ENCODE peak calls at places on chromosomes 7 and 10, in seven cellular contexts. X is K562, S is GM12891, H is GM12892, V is GM12878, Q is SK-N-SH, Z is HepG2. F is an unnamed sample.
A peak's percentile ranks its signal among the peaks of the same experiment; 100 is the strongest.

GRCh38 chr7:44986218-44987053 is 7.6 kb upstream of the MYO1G start:
- DNase-seq in Q (peak; percentile 98), X (peak; percentile 85), Z (no peak), S (peak; percentile 68), H (no peak), V (peak; percentile 84), F (peak; percentile 94)

GRCh38 chr10:13335881-13336280 is 12.2 kb downstream of the SEPHS1 start:
- DNase-seq in X (no peak), Q (no peak), H (no peak), S (no peak), V (no peak), Z (no peak), F (no peak)

GRCh38 chr10:72218329-72218728 is 2.3 kb upstream of the ASCC1 start:
- DNase-seq in S (no peak), V (no peak), H (no peak), Q (no peak), Z (no peak), X (no peak), F (no peak)

GRCh38 chr10:69718951-69719350 is 82.8 kb upstream of the COL13A1 start:
- DNase-seq in H (no peak), V (no peak), X (no peak), S (no peak), Q (no peak), Z (no peak), F (no peak)

GRCh38 chr7:43454936-43455518 is 127.9 kb upstream of the STK17A start:
- DNase-seq in H (no peak), Z (peak; percentile 29), V (peak; percentile 13), X (peak; percentile 28), Q (peak; percentile 70), S (no peak), F (no peak)

GRCh38 chr7:33933611-33934281 is 28.4 kb downstream of the BMPER start:
- DNase-seq in X (no peak), Q (peak; percentile 31), Z (no peak), S (no peak), V (no peak), H (no peak), F (no peak)

GRCh38 chr10:74822583-74823089 is 3.8 kb upstream of the KAT6B start:
- DNase-seq in X (no peak), S (no peak), Z (no peak), Q (no peak), H (no peak), V (no peak), F (no peak)

GRCh38 chr10:34080485-34081346 is 734.4 kb downstream of the PARD3 start:
- DNase-seq in X (no peak), Q (no peak), H (no peak), S (no peak), V (no peak), Z (no peak), F (no peak)

GRCh38 chr7:73737491-73738219 is 947 bp downstream of the ABHD11 start:
- DNase-seq in H (no peak), V (no peak), Z (no peak), Q (no peak), X (no peak), S (no peak), F (no peak)

GRCh38 chr7:79610301-79610700 is 156.8 kb upstream of the MAGI2 start:
- DNase-seq in X (no peak), V (no peak), S (no peak), Z (no peak), H (no peak), Q (peak; percentile 8), F (no peak)
- TF ChIP-seq TAF1 in X (no peak), V (no peak), S (no peak), Z (no peak), H (no peak), Q (no peak), F (no peak)

GRCh38 chr7:105849122-105849855 is 27.1 kb downstream of the ATXN7L1 start:
- DNase-seq in Z (peak; percentile 70), Q (no peak), X (no peak), H (no peak), V (peak; percentile 9), S (no peak), F (peak; percentile 80)
- TF ChIP-seq TAF1 in Z (no peak), Q (no peak), X (no peak), H (no peak), V (no peak), S (no peak), F (no peak)

GRCh38 chr10:84606428-84606827 is 278.0 kb downstream of the CCSER2 start:
- DNase-seq in S (no peak), X (no peak), V (no peak), Q (no peak), Z (no peak), H (no peak), F (no peak)

GRCh38 chr10:84600947-84601346 is 272.6 kb downstream of the CCSER2 start:
- DNase-seq in X (no peak), S (no peak), V (no peak), H (no peak), Z (no peak), Q (no peak), F (no peak)

GRCh38 chr10:84605802-84606201 is 277.4 kb downstream of the CCSER2 start:
- DNase-seq in Z (no peak), H (no peak), Q (no peak), X (no peak), V (no peak), S (no peak), F (no peak)

GRCh38 chr10:84607044-84607443 is 278.7 kb downstream of the CCSER2 start:
- DNase-seq in S (no peak), X (no peak), V (no peak), H (no peak), Q (no peak), Z (no peak), F (no peak)

DNA sequence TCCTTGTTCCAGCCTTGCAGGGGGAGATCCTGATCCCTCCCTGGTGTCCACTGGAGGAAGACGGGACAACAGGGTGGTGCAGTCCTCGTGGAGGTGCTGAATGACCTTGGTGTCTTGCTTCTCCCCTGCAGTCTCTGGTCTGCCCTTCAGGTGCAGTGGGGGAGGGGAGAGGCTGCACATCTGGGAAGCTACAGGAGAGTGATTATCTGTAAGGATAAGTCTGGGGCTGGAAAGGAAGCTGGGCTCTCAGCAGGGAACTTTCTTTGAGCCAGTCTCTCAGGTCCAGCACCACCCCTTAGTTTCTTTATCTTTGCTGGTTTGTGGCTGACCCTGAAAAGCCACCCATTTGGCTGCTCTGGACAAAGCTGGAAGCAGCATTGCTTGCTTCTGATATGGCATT is 275.6 kb downstream of the CCSER2 start:
- DNase-seq in Z (no peak), V (no peak), S (no peak), Q (no peak), H (no peak), X (no peak), F (no peak)
- TF ChIP-seq TAF1 in Z (no peak), V (no peak), S (no peak), Q (no peak), H (no peak), X (no peak), F (no peak)

GRCh38 chr7:130299909-130300308 is 6.9 kb downstream of the CPA4 start:
- DNase-seq in Q (no peak), Z (no peak), H (no peak), S (no peak), X (no peak), V (no peak), F (no peak)
- TF ChIP-seq TAF1 in Q (no peak), Z (no peak), H (no peak), S (no peak), X (no peak), V (no peak), F (no peak)

DNA sequence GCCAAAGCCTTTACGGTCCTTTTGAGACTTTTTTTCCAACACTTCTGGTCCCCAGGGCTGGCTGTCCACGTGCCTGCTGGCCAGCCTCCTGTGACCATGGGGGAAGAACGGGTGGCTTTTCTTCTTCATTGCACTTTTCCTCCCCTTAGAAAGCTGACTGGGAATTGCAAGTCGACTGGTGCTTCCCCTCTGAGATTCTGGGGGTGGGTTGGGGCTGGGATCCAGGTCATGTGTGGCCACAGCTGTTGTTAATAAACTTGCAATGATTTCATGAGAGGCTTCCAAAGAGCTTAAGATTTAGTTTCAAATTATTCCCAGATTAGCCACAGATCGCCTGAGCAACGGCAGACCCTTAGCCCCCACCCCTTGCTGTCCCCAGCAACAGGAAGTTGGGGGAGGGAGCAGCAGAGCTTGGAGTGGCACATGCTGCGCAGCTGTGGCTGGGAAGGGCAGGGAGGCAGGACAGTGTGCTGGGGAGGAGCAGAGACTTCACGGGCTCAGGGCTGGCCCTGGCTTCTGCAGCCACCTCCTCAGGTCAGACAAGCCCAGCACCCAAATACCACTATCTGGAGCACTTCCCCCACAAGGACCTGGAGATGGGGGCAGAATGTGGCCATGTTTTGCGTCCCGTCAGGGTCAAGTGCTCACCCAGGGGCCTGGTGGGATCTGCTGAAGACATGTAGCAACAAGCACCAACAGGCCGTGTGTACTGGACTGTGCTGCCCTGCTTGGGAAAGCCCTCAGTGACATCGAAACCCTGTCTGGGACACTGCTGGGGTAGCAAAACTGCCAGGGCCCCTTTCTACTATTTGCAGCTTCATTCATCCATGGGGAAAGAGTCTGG is 147.1 kb downstream of the RNF216 start:
- DNase-seq in X (no peak), H (no peak), Q (peak; percentile 93), S (no peak), Z (no peak), V (no peak), F (no peak)
- TF ChIP-seq TAF1 in X (no peak), H (no peak), Q (peak; percentile 63), S (no peak), Z (no peak), V (no peak), F (peak; percentile 30)

GRCh38 chr7:137074386-137075030 is 206.1 kb downstream of the CHRM2 start:
- DNase-seq in Z (no peak), Q (no peak), S (no peak), X (no peak), V (no peak), H (no peak), F (no peak)
- TF ChIP-seq TAF1 in Z (no peak), Q (no peak), S (no peak), X (no peak), V (no peak), H (no peak), F (no peak)

GRCh38 chr10:86651631-86652331 is 2.6 kb upstream of the OPN4 start:
- DNase-seq in X (no peak), Z (no peak), Q (peak; percentile 13), H (peak; percentile 7), V (no peak), S (peak; percentile 5), F (no peak)
- TF ChIP-seq TAF1 in X (no peak), Z (no peak), Q (no peak), H (no peak), V (no peak), S (no peak), F (no peak)